ENCODE peak calls at places on chromosomes 7 and 10, in eight cellular contexts. S is AG04450, B is upper lobe of right lung, D is PC-9, F is ascending aorta, A is H9, L is Peyer's patch, H is brain microvascular endothelial cell. O is an unnamed sample.

GRCh38 chr7:132333301-132333700 is 243.0 kb downstream of the PLXNA4 start:
- DNase-seq in D (no peak), F (no peak), H (no peak), A (no peak), L (no peak), B (no peak), S (no peak), O (no peak)

GRCh38 chr7:14850039-14850438 is 52.5 kb downstream of the DGKB start:
- DNase-seq in B (no peak), S (no peak), F (no peak), H (no peak), D (no peak), L (no peak), A (no peak), O (no peak)

GRCh38 chr7:42961182-42961581 is 29.0 kb downstream of the MRPL32 start:
- DNase-seq in B (no peak), L (no peak), F (no peak), S (no peak), H (no peak), A (no peak), D (no peak), O (no peak)

GRCh38 chr7:157412021-157412443 is 75.2 kb downstream of the DNAJB6 start:
- DNase-seq in S (peak; percentile 39), B (no peak), D (no peak), F (no peak), H (peak; percentile 83), A (no peak), L (no peak), O (no peak)

GRCh38 chr10:637221-637620 is 52.2 kb downstream of the DIP2C start:
- DNase-seq in H (no peak), D (no peak), F (no peak), B (no peak), S (no peak), A (no peak), L (no peak), O (no peak)

GRCh38 chr10:89235073-89235798 is 16.3 kb downstream of the LIPA start:
- DNase-seq in S (no peak), F (peak; percentile 81), L (peak; percentile 59), A (no peak), D (no peak), H (no peak), B (peak; percentile 80), O (peak; percentile 54)

GRCh38 chr7:102875700-102876192 is 37.1 kb upstream of the LRRC17 start:
- DNase-seq in D (peak; percentile 98), A (no peak), F (peak; percentile 77), H (peak; percentile 99), B (no peak), S (peak; percentile 96), L (no peak), O (no peak)

GRCh38 chr7:42292991-42293521 is 56.0 kb upstream of the GLI3 start:
- DNase-seq in H (no peak), S (no peak), D (peak; percentile 41), F (no peak), L (no peak), A (no peak), B (peak; percentile 72), O (peak; percentile 48)

GRCh38 chr10:119567978-119568377 is 25.5 kb upstream of the RGS10 start:
- DNase-seq in L (no peak), D (no peak), A (no peak), H (no peak), F (no peak), B (no peak), S (no peak), O (no peak)

GRCh38 chr10:133208466-133208865 is 21.6 kb upstream of the UTF1 start:
- DNase-seq in S (no peak), F (no peak), L (no peak), H (no peak), A (no peak), B (no peak), D (no peak), O (no peak)

GRCh38 chr10:117509573-117509972 is 33.0 kb upstream of the EMX2 start:
- DNase-seq in H (no peak), D (no peak), L (no peak), S (no peak), A (peak; percentile 11), B (no peak), F (peak; percentile 42), O (no peak)

GRCh38 chr10:15658099-15658702 is 61.5 kb downstream of the ITGA8 start:
- DNase-seq in S (no peak), B (no peak), F (no peak), L (no peak), D (no peak), A (no peak), H (no peak), O (no peak)

GRCh38 chr7:115300228-115300870 is 378.5 kb downstream of the MDFIC start:
- DNase-seq in D (no peak), H (peak; percentile 10), S (peak; percentile 18), F (no peak), B (no peak), A (no peak), L (no peak), O (no peak)

DNA sequence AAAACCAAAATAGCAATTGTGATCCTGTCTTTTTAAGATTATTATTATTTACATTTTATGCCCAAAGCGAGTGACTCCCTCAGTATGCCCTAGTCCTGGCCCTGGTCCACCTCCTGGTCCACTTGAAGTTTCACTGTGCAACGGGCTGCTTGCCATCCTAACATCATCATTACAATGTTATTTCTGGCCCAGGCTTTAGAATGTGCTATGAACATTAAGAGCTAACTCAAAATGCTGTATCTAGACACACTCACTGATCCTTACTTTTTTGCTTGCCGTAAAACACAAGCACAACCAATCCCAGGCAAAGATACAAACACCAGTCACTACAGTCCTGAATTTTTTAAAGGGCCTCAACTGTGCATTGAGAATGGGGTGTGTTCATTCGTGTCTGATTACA is 38.4 kb downstream of the RHOBTB1 start:
- DNase-seq in B (no peak), S (peak; percentile 18), F (peak; percentile 91), A (no peak), D (peak; percentile 34), H (no peak), L (no peak), O (no peak)
- H3K27ac ChIP-seq in B (no peak overlapping the region), S (no peak overlapping the region), F (peak overlapping the region; percentile 49), A (no peak overlapping the region), D (no peak overlapping the region), H (no peak overlapping the region), L (no peak overlapping the region), O (no peak overlapping the region)

GRCh38 chr7:126026421-126027088 is 1096.9 kb upstream of the POT1 start:
- DNase-seq in H (no peak), D (no peak), B (no peak), L (no peak), F (no peak), A (no peak), S (no peak), O (no peak)
- H3K27ac ChIP-seq in H (no peak overlapping the region), D (no peak overlapping the region), B (no peak overlapping the region), L (no peak overlapping the region), F (no peak overlapping the region), A (no peak overlapping the region), S (no peak overlapping the region), O (no peak overlapping the region)

GRCh38 chr10:71714055-71714454 is 5.5 kb downstream of the C10orf105 start:
- DNase-seq in B (no peak), S (no peak), L (no peak), D (no peak), A (no peak), F (no peak), H (no peak), O (no peak)
- H3K27ac ChIP-seq in B (peak overlapping the region; percentile 88), S (peak overlapping the region; percentile 86), L (peak overlapping the region; percentile 69), D (peak overlapping the region; percentile 50), A (no peak overlapping the region), F (peak overlapping the region; percentile 89), H (no peak overlapping the region), O (peak overlapping the region; percentile 53)

GRCh38 chr7:127245582-127245981 is 7.2 kb downstream of the GRM8 start:
- DNase-seq in H (no peak), F (no peak), B (no peak), S (no peak), D (no peak), A (no peak), L (no peak), O (no peak)
- H3K27ac ChIP-seq in H (no peak overlapping the region), F (no peak overlapping the region), B (no peak overlapping the region), S (no peak overlapping the region), D (no peak overlapping the region), A (no peak overlapping the region), L (no peak overlapping the region), O (no peak overlapping the region)

GRCh38 chr7:77690289-77690688 is 6.0 kb upstream of the RSBN1L start:
- DNase-seq in D (no peak), F (no peak), S (no peak), B (no peak), L (no peak), A (no peak), H (no peak), O (no peak)

GRCh38 chr7:77685219-77685618 is 11.0 kb upstream of the RSBN1L start:
- DNase-seq in S (no peak), L (no peak), B (no peak), H (no peak), F (no peak), A (no peak), D (peak; percentile 81), O (no peak)

GRCh38 chr7:77684030-77684429 is 12.2 kb upstream of the RSBN1L start:
- DNase-seq in H (peak; percentile 97), B (no peak), D (no peak), S (no peak), F (peak; percentile 77), L (no peak), A (peak; percentile 79), O (no peak)

GRCh38 chr7:77687100-77687746 is 9.0 kb upstream of the RSBN1L start:
- DNase-seq in F (no peak), L (no peak), D (no peak), S (peak; percentile 53), A (no peak), H (peak; percentile 13), B (no peak), O (no peak)

GRCh38 chr7:77687747-77688144 is 8.5 kb upstream of the RSBN1L start:
- DNase-seq in L (no peak), D (no peak), H (no peak), F (no peak), A (no peak), B (no peak), S (no peak), O (no peak)
- H3K27ac ChIP-seq in L (no peak overlapping the region), D (peak overlapping the region; percentile 22), H (no peak overlapping the region), F (no peak overlapping the region), A (no peak overlapping the region), B (peak overlapping the region; percentile 49), S (no peak overlapping the region), O (no peak overlapping the region)

GRCh38 chr7:106313966-106314365 is 29.2 kb upstream of the NAMPT start:
- DNase-seq in B (no peak), H (no peak), D (no peak), F (no peak), L (no peak), A (no peak), S (no peak), O (no peak)

GRCh38 chr7:106313456-106313891 is 28.7 kb upstream of the NAMPT start:
- DNase-seq in D (peak; percentile 56), F (no peak), B (no peak), L (no peak), H (peak; percentile 79), A (no peak), S (peak; percentile 47), O (no peak)

GRCh38 chr7:106316947-106317346 is 32.2 kb upstream of the NAMPT start:
- DNase-seq in S (no peak), F (no peak), H (no peak), D (no peak), B (no peak), L (no peak), A (no peak), O (no peak)

GRCh38 chr7:106312906-106313305 is 28.1 kb upstream of the NAMPT start:
- DNase-seq in L (no peak), F (no peak), B (no peak), H (no peak), S (no peak), A (no peak), D (no peak), O (no peak)

GRCh38 chr7:106314875-106315274 is 30.1 kb upstream of the NAMPT start:
- DNase-seq in D (no peak), H (no peak), L (no peak), S (no peak), F (no peak), A (no peak), B (no peak), O (no peak)
- H3K27ac ChIP-seq in D (no peak overlapping the region), H (no peak overlapping the region), L (no peak overlapping the region), S (no peak overlapping the region), F (no peak overlapping the region), A (no peak overlapping the region), B (no peak overlapping the region), O (no peak overlapping the region)

O was measured in right lobe of liver.